ENCODE peak calls at places on chromosomes 11 and 22, in seven cellular contexts. R is neuronal stem cell, O is IMR-90, S is H9, G is mesenchymal stem cell, E is trophoblast cell, B is H1. J is an unnamed sample.
A peak's percentile ranks its signal among the peaks of the same experiment; 100 is the strongest.

GRCh38 chr11:3169952-3170755 is 5.0 kb upstream of the OSBPL5 start:
- DNase-seq in B (no peak), E (no peak), O (peak; percentile 61), G (no peak), S (no peak), R (no peak), J (no peak)

GRCh38 chr11:132444891-132445290 is 1074.5 kb downstream of the NTM start:
- DNase-seq in B (no peak), G (no peak), R (no peak), S (no peak), E (no peak), O (no peak), J (no peak)

GRCh38 chr11:554824-555499 is 5.6 kb downstream of the LMNTD2 start:
- DNase-seq in B (peak; percentile 91), R (peak; percentile 87), G (peak; percentile 30), S (peak; percentile 86), E (peak; percentile 57), O (no peak), J (peak; percentile 89)

GRCh38 chr22:45896153-45896951 is 80.6 kb downstream of the WNT7B start:
- DNase-seq in O (no peak), S (peak; percentile 82), R (no peak), E (peak; percentile 54), B (peak; percentile 79), G (no peak), J (peak; percentile 75)

GRCh38 chr11:46381046-46381835 is at the start of gene MDK:
- DNase-seq in E (peak; percentile 36), O (no peak), G (no peak), B (peak; percentile 83), R (peak; percentile 75), S (peak; percentile 73), J (peak; percentile 81)

GRCh38 chr11:35272391-35272821 is 133.4 kb downstream of the CD44 start:
- DNase-seq in G (peak; percentile 23), E (no peak), R (no peak), S (no peak), B (no peak), O (no peak), J (no peak)

GRCh38 chr11:128285313-128285712 is 302.0 kb downstream of the ETS1 start:
- DNase-seq in G (no peak), R (no peak), S (no peak), E (no peak), O (no peak), B (no peak), J (no peak)

GRCh38 chr11:119447664-119448242 is 24.8 kb upstream of the THY1 start:
- DNase-seq in B (no peak), E (no peak), G (no peak), O (no peak), R (no peak), S (no peak), J (no peak)

GRCh38 chr22:26484360-26484706 is 656 bp downstream of the SRRD start:
- DNase-seq in B (no peak), E (no peak), G (no peak), S (no peak), R (no peak), O (peak; percentile 31), J (no peak)

GRCh38 chr22:38346506-38346905 is 29.3 kb upstream of the CSNK1E start:
- DNase-seq in S (no peak), R (no peak), O (no peak), E (no peak), G (no peak), B (peak; percentile 45), J (no peak)

GRCh38 chr11:78192223-78192719 is 3.6 kb downstream of the USP35 start:
- DNase-seq in O (no peak), S (no peak), B (no peak), G (no peak), R (no peak), E (no peak), J (no peak)

GRCh38 chr11:34308049-34308692 is 49.6 kb downstream of the ABTB2 start:
- DNase-seq in E (peak; percentile 46), R (no peak), B (no peak), G (no peak), O (peak; percentile 34), S (no peak), J (peak; percentile 29)

GRCh38 chr11:39673994-39674393 is 1785.5 kb downstream of the LRRC4C start:
- DNase-seq in S (no peak), R (no peak), G (no peak), E (no peak), B (no peak), O (no peak), J (no peak)

GRCh38 chr22:30265851-30266444 is 703 bp downstream of the OSM start:
- DNase-seq in R (no peak), O (no peak), B (no peak), E (no peak), G (no peak), S (no peak), J (no peak)

GRCh38 chr11:122101625-122102291 is 14.3 kb downstream of the BLID start:
- DNase-seq in S (peak; percentile 85), B (peak; percentile 63), R (peak; percentile 65), G (peak; percentile 89), O (peak; percentile 85), E (no peak), J (peak; percentile 92)

GRCh38 chr22:23984430-23984829 is 4.5 kb downstream of the GSTT2 start:
- DNase-seq in G (peak; percentile 46), R (peak; percentile 41), B (peak; percentile 68), O (peak; percentile 38), E (peak; percentile 16), S (no peak), J (peak; percentile 63)

GRCh38 chr22:30556388-30556787 is 9.8 kb upstream of the SEC14L6 start:
- DNase-seq in S (no peak), O (no peak), R (no peak), E (no peak), G (no peak), B (no peak), J (no peak)

GRCh38 chr11:115322553-115323203 is 181.5 kb downstream of the CADM1 start:
- DNase-seq in B (no peak), O (no peak), G (no peak), S (no peak), R (no peak), E (no peak), J (no peak)
- H2AK5ac ChIP-seq in B (no peak overlapping the region), O (no peak overlapping the region), G (no peak overlapping the region), S (no peak overlapping the region), R (no peak overlapping the region), E (no peak overlapping the region), J (no peak overlapping the region)

GRCh38 chr22:17366329-17366728 is 2.9 kb upstream of the CECR2 start:
- DNase-seq in B (no peak), S (no peak), E (no peak), G (no peak), R (no peak), O (no peak), J (no peak)
- H2AK5ac ChIP-seq in B (no peak overlapping the region), S (no peak overlapping the region), E (no peak overlapping the region), G (no peak overlapping the region), R (no peak overlapping the region), O (no peak overlapping the region), J (no peak overlapping the region)

DNA sequence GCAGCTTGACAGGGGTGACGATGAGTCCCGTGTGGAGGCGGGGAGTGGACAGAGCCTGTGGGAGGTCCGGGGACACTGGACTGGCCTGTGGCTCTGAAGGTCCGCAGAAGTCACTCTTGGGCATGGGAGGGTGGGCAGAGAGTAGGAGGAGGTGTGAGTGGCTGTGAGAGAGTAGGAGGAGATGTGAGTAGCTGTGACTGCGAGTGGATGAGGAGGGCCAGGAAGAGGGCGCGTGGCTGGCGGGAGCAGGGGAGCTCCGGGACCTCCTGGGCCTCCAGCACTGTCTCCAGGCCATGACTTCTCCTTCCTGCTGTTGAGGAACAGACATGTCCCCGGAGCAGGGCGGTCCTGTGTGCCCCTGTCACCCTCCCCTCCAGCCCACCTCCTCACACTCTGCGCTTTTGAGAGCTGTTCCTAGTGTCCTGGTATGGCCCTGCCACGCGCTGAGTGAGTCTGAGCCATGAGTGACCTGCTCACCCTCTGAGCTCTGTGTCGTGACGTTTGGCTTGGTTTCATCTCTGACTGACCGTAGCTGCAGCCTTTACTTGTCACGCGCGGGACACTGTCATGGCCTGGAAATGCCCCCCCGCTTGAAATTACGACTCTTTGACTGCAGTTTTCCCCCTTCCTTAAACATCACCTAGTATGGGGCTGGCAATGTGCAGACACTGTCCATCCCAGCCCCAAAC is 391.5 kb downstream of the TBC1D22A start:
- DNase-seq in E (no peak), O (peak; percentile 13), B (no peak), G (no peak), R (no peak), S (no peak), J (no peak)
- H2AK5ac ChIP-seq in E (no peak overlapping the region), O (peak overlapping the region; percentile 68), B (no peak overlapping the region), G (no peak overlapping the region), R (peak overlapping the region; percentile 13), S (no peak overlapping the region), J (no peak overlapping the region)

GRCh38 chr11:16605971-16606783 is 132.3 kb upstream of the C11orf58 start:
- DNase-seq in E (peak; percentile 87), G (peak; percentile 96), R (peak; percentile 94), O (peak; percentile 96), B (peak; percentile 93), S (peak; percentile 86), J (peak; percentile 94)
- H2AK5ac ChIP-seq in E (no peak overlapping the region), G (no peak overlapping the region), R (no peak overlapping the region), O (peak overlapping the region; percentile 80), B (no peak overlapping the region), S (no peak overlapping the region), J (no peak overlapping the region)

J was measured in mesendoderm.